ENCODE peak calls at places on chromosomes 5 and 9, in seven cellular contexts. Y, L, E, S, O, T and K are unnamed samples.

GRCh38 chr9:86353591-86354047 is 591 bp downstream of the TUT7 start:
- DNase-seq in L (no peak), O (peak), S (no peak), Y (no peak), T (no peak), E (no peak), K (no peak)

GRCh38 chr9:132008184-132008781 is 71.4 kb downstream of the MED27 start:
- DNase-seq in O (no peak), T (peak), L (no peak), E (no peak), S (no peak), Y (no peak), K (peak)

GRCh38 chr9:22098636-22099332 is 89.7 kb upstream of the CDKN2B start:
- DNase-seq in E (no peak), Y (no peak), O (no peak), L (no peak), S (no peak), T (no peak), K (no peak)

GRCh38 chr5:83721878-83722779 is 1.5 kb upstream of the HAPLN1 start:
- DNase-seq in O (peak), L (peak), E (no peak), T (peak), Y (no peak), S (peak), K (peak)

GRCh38 chr5:121138495-121138907 is 674.4 kb downstream of the PRR16 start:
- DNase-seq in E (no peak), Y (no peak), O (no peak), L (peak), S (no peak), T (no peak), K (peak)

GRCh38 chr5:158623971-158624370 is 475.7 kb downstream of the EBF1 start:
- DNase-seq in E (no peak), T (no peak), O (no peak), Y (no peak), S (no peak), L (no peak), K (no peak)

GRCh38 chr9:126325779-126326178 is 850 bp upstream of the MVB12B start:
- DNase-seq in S (no peak), T (no peak), Y (no peak), O (no peak), E (no peak), L (no peak), K (no peak)

GRCh38 chr5:114419941-114420340 is 58.1 kb downstream of the KCNN2 start:
- DNase-seq in L (no peak), O (no peak), E (no peak), T (no peak), S (no peak), Y (peak), K (no peak)

GRCh38 chr9:70137577-70137976 is 93.9 kb downstream of the MAMDC2 start:
- DNase-seq in T (peak), E (no peak), L (no peak), O (no peak), S (no peak), Y (no peak), K (no peak)

GRCh38 chr5:2176581-2176980 is 293.9 kb upstream of the IRX4 start:
- DNase-seq in S (no peak), L (no peak), E (no peak), O (no peak), Y (no peak), T (no peak), K (no peak)

GRCh38 chr5:174326372-174326771 is 280.9 kb downstream of the NSG2 start:
- DNase-seq in T (no peak), L (no peak), O (no peak), E (no peak), S (no peak), Y (no peak), K (no peak)
- H3K4me3 ChIP-seq in T (no peak), L (no peak), O (no peak), E (no peak), S (no peak), Y (no peak), K (no peak)

GRCh38 chr9:121267689-121268597 is at the start of gene GSN:
- DNase-seq in T (no peak), O (peak), E (no peak), L (peak), Y (no peak), S (peak), K (no peak)
- TF ChIP-seq CTCF in T (peak), O (no peak), E (no peak), L (no peak), Y (peak), S (peak), K (no peak)

DNA sequence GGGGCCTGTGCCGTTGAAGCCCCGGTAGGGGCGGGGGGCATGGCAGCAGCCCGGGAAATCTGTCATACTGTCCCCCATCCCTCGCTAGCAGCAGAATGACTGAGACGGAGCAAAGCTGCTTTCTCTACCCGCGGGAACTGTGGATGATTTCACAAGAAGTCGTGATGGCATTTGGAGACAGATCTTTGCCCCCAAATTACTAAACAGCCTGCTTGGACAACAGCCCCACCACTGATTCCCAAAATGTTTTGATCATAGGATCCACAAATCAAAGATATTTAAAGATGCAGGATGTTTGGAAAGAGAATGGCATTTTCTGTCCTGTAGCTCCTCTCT is 216.6 kb downstream of the PDZD2 start:
- DNase-seq in E (no peak), Y (no peak), O (no peak), T (no peak), S (no peak), L (no peak), K (no peak)
- H3K4me3 ChIP-seq in E (peak), Y (no peak), O (no peak), T (peak), S (peak), L (peak), K (peak)

DNA sequence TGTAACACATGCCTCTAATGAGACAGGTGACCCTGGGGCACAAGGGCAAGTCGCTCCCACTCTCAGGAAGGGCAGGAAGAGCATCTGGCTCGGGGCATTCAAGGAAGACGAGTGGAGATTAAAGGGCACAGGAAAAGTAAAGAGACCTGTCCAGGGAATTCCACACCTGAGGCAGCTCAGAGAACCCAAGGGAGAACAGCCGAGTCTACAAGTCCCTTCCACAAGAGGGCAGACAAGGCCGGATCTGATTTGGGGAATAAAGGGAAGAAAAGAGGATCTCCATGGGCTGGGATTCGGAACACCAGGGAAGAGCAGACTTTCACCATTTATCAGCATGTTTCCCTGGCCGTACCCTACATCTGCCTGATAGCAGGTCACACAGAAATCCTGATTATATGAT is 28.1 kb downstream of the GPX3 start:
- DNase-seq in Y (no peak), L (no peak), T (no peak), E (no peak), S (no peak), O (no peak), K (no peak)
- TF ChIP-seq CTCF in Y (peak), L (peak), T (peak), E (no peak), S (peak), O (no peak), K (peak)

GRCh38 chr9:134329886-134330285 is 3.6 kb downstream of the RXRA start:
- DNase-seq in E (no peak), L (no peak), S (no peak), Y (no peak), O (peak), T (no peak), K (no peak)

GRCh38 chr9:134328841-134329575 is 2.8 kb downstream of the RXRA start:
- DNase-seq in T (no peak), O (peak), S (no peak), E (no peak), Y (no peak), L (no peak), K (no peak)

GRCh38 chr9:134331186-134332025 is 5.2 kb downstream of the RXRA start:
- DNase-seq in E (no peak), T (no peak), Y (no peak), O (no peak), S (no peak), L (no peak), K (no peak)

GRCh38 chr9:134329576-134329855 is 3.3 kb downstream of the RXRA start:
- DNase-seq in O (no peak), E (no peak), Y (no peak), L (no peak), S (no peak), T (no peak), K (no peak)

DNA sequence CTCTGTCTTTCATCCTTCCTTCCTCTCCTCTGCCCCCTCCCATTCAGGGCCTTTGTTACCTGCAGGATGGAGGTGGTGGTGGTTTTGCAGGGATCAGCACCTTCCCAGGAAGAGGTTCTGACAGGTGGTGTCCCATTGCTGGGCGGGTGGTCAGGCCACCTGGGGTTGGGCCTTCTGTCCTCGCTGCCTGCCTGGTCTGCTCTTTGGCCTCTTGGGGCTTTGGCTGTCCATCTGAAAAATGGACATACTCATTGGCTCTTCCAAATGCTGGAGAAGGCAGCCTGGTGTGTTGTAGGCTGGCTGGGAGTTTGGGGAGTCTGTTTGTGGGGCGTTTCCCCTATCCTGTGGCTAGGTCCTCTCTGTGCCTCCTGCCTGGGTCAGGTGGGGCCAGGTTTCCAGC is 4.3 kb downstream of the RXRA start:
- DNase-seq in S (no peak), L (no peak), E (no peak), O (no peak), Y (no peak), T (no peak), K (no peak)
- H3K4me3 ChIP-seq in S (no peak), L (no peak), E (no peak), O (no peak), Y (no peak), T (no peak), K (no peak)

DNA sequence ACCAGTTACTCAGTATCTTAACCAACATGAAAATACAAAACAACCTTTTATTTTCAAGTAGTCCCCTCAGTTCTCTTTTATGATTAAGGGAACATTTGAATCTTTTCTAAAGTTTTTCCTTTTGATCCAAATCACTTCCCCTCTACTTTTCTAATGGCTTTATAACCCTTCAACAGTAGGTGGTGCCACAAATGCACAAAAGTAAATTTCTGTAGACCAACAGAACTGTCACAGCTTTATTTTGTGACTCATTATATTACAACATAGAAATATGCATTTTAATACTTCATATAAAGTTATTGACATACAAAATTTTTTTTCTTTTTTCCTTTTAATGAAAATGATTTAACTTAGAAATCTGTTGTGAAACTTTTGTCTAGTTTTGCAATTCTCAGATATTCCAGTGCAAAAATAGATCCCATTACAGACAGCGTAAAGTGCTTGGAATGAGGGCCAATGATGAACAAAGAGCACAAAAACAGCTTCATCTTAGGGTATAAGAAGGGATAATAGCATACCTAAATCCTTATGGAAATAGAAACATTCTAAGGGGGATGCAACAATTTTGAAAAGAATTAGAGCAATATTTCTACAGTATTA is 17.0 kb downstream of the NIPSNAP3B start:
- DNase-seq in S (no peak), E (no peak), O (no peak), L (no peak), T (no peak), Y (no peak), K (no peak)
- TF ChIP-seq CTCF in S (peak), E (no peak), O (peak), L (peak), T (peak), Y (peak), K (peak)

GRCh38 chr5:17177491-17178204 is 39.8 kb upstream of the BASP1 start:
- DNase-seq in S (no peak), E (no peak), O (no peak), Y (no peak), L (no peak), T (no peak), K (no peak)
- H3K4me3 ChIP-seq in S (no peak), E (no peak), O (no peak), Y (no peak), L (no peak), T (no peak), K (no peak)

GRCh38 chr5:173158366-173158765 is 14.0 kb downstream of the BNIP1 start:
- DNase-seq in Y (no peak), O (no peak), S (no peak), T (no peak), E (no peak), L (no peak), K (no peak)

GRCh38 chr5:173161148-173161547 is 16.8 kb downstream of the BNIP1 start:
- DNase-seq in S (no peak), L (no peak), T (no peak), O (no peak), Y (no peak), E (no peak), K (no peak)

GRCh38 chr5:173165193-173165988 is 21.1 kb downstream of the BNIP1 start:
- DNase-seq in E (no peak), S (no peak), Y (no peak), O (no peak), T (no peak), L (no peak), K (no peak)

GRCh38 chr5:173159256-173159655 is 14.9 kb downstream of the BNIP1 start:
- DNase-seq in E (no peak), L (no peak), S (no peak), O (no peak), Y (no peak), T (no peak), K (no peak)

DNA sequence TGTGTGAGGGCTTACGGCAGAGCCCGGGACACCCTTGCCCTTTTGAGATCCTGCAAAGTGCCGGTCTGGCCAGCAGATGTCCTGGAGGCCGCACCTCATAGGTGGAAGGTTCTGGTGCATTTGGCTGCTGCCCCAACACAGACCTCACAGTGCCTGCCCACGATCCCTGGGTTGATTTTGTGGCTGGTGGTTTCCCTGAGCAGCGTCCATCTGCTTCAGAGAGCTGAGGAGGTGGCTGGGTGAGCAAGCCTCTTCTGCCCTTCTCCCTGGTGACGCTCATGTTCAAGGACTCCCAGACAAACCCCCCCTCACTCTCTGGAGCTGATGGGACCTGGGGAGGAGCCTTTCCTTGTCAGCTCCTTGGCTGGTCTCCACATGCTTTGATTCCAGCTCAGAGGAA is 18.9 kb downstream of the BNIP1 start:
- DNase-seq in E (no peak), L (no peak), Y (no peak), O (no peak), S (no peak), T (no peak), K (peak)
- TF ChIP-seq CTCF in E (no peak), L (no peak), Y (no peak), O (no peak), S (no peak), T (peak), K (no peak)

DNA sequence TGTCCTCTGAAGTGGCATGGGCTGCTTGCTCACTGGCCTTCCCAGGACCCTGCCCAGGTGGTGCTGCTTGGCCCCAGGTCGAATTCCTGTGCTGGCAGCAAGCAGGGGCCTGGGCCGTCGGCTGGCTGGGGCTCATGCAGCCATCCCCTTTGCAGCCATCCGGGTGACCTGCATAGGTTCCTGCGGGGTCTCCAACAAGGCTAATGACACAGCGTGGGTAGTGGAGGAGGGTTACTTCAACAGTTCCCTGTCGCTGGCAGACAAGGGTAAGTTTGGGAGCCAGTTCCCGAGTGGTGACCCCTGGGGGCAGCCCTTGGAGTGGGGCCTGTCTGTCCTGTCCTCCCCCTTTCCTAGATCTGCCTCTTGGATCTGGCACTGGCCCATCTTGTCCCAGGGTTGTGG is 6.1 kb upstream of the EHMT1 start:
- DNase-seq in S (no peak), E (no peak), Y (no peak), L (no peak), T (no peak), O (no peak), K (no peak)
- H3K4me3 ChIP-seq in S (no peak), E (no peak), Y (no peak), L (no peak), T (no peak), O (peak), K (no peak)

GRCh38 chr9:76655970-76656369 is 108.3 kb upstream of the PCA3 start:
- DNase-seq in T (no peak), Y (no peak), O (no peak), E (no peak), L (no peak), S (no peak), K (peak)

GRCh38 chr9:76655121-76655531 is 109.1 kb upstream of the PCA3 start:
- DNase-seq in E (no peak), Y (no peak), L (no peak), T (peak), O (no peak), S (no peak), K (peak)

GRCh38 chr9:76662476-76663281 is 101.6 kb upstream of the PCA3 start:
- DNase-seq in S (no peak), L (no peak), Y (no peak), O (no peak), T (no peak), E (no peak), K (no peak)

GRCh38 chr9:76657265-76657664 is 107.0 kb upstream of the PCA3 start:
- DNase-seq in L (no peak), O (no peak), Y (no peak), S (no peak), E (no peak), T (no peak), K (peak)

DNA sequence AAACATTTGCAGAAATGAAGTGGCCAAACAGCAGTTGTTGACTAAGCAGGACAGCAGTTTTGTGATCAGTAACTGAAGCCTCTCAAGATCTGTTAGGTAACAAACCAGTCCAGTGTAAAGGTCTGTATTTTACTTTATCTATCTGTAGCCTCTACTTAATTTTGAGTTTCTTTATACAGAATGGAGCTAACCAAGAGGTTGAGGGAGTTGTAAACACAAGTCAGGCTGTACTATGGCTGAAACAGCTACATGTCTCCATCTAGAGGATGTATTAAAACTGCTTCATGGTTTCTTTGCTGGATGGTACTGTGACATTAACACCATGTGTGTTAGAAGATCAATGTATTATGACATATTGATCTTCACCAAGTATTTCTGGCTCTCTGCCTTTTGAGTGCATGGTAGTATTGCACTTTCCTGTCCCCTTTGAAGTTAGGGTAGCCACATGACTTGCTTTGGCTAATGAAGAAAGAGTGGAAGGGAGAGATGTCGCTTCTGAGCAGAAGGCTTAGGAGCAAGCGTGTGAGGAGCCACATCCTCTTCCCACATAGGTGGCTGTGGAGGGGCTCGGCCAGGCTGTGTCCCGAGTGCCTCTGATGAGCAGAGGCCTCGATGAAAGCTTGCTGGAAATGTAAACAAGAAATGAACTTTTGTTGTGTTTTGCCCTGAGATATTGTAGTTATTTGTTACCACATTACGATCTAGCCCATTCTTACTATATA is 105.6 kb upstream of the PCA3 start:
- DNase-seq in T (peak), Y (no peak), E (no peak), O (no peak), L (no peak), S (no peak), K (peak)
- TF ChIP-seq CTCF in T (peak), Y (peak), E (peak), O (peak), L (peak), S (peak), K (peak)